ENCODE peak calls at places on chromosome 16, in eight cellular contexts. M is thoracic aorta; W is CD8-positive, alpha-beta memory T cell; V is tibial artery; I is GM12878; H is mesendoderm; S is kidney; A is right atrium auricular region. B is an unnamed sample.

GRCh38 chr16:8110572-8111514 is 479.5 kb downstream of the TMEM114 start:
- DNase-seq in M (no peak), W (no peak), V (no peak), I (no peak), H (no peak), S (no peak), A (no peak), B (no peak)

GRCh38 chr16:53087101-53087500 is 32.3 kb downstream of the CHD9 start:
- DNase-seq in M (no peak), W (no peak), V (no peak), I (no peak), H (peak; percentile 84), S (no peak), A (no peak), B (no peak)

GRCh38 chr16:8872967-8873865 is 4.4 kb upstream of the CARHSP1 start:
- DNase-seq in M (no peak), W (no peak), V (no peak), I (no peak), H (no peak), S (no peak), A (no peak), B (no peak)

GRCh38 chr16:85975421-85976100 is 76.6 kb downstream of the IRF8 start:
- DNase-seq in M (no peak), W (no peak), V (no peak), I (no peak), H (no peak), S (no peak), A (no peak), B (no peak)

GRCh38 chr16:30769379-30770089 is 7.4 kb downstream of the RNF40 start:
- DNase-seq in M (no peak), W (no peak), V (no peak), I (no peak), H (no peak), S (peak; percentile 75), A (no peak), B (peak; percentile 42)

GRCh38 chr16:6643083-6643686 is 689.5 kb upstream of the RBFOX1 start:
- DNase-seq in M (no peak), W (no peak), V (peak; percentile 55), I (peak; percentile 11), H (peak; percentile 59), S (no peak), A (peak; percentile 65), B (no peak)

GRCh38 chr16:31143889-31144148 is 6.0 kb downstream of the PRSS36 start:
- DNase-seq in M (no peak), W (no peak), V (no peak), I (no peak), H (no peak), S (no peak), A (no peak), B (no peak)

GRCh38 chr16:31334934-31335333 is 20.0 kb upstream of the ITGAX start:
- DNase-seq in M (no peak), W (no peak), V (no peak), I (no peak), H (no peak), S (peak; percentile 11), A (no peak), B (no peak)

GRCh38 chr16:86286991-86287640 is 223.2 kb upstream of the FOXF1 start:
- DNase-seq in M (no peak), W (no peak), V (no peak), I (no peak), H (peak; percentile 52), S (no peak), A (no peak), B (no peak)

GRCh38 chr16:56346131-56346890 is 79.0 kb downstream of the AMFR start:
- DNase-seq in M (no peak), W (no peak), V (no peak), I (no peak), H (no peak), S (peak; percentile 64), A (no peak), B (peak; percentile 36)

GRCh38 chr16:85629326-85629725 is 16.2 kb downstream of the GSE1 start:
- DNase-seq in M (no peak), W (no peak), V (no peak), I (no peak), H (no peak), S (no peak), A (no peak), B (no peak)

GRCh38 chr16:54932737-54933254 is 2.1 kb downstream of the IRX5 start:
- DNase-seq in M (no peak), W (no peak), V (no peak), I (no peak), H (peak; percentile 38), S (peak; percentile 72), A (no peak), B (peak; percentile 73)

GRCh38 chr16:1556254-1556653 is 22.8 kb downstream of the TMEM204 start:
- DNase-seq in M (no peak), W (no peak), V (no peak), I (no peak), H (no peak), S (peak; percentile 76), A (no peak), B (no peak)

GRCh38 chr16:81651758-81652718 is 127.1 kb upstream of the PLCG2 start:
- DNase-seq in M (no peak), W (no peak), V (no peak), I (no peak), H (no peak), S (no peak), A (no peak), B (no peak)

GRCh38 chr16:62041401-62041800 is 5.2 kb upstream of the CDH8 start:
- DNase-seq in M (no peak), W (no peak), V (no peak), I (no peak), H (peak; percentile 73), S (no peak), A (no peak), B (no peak)

GRCh38 chr16:1197237-1197866 is 27.7 kb downstream of the TPSG1 start:
- DNase-seq in M (no peak), W (no peak), V (no peak), I (no peak), H (no peak), S (no peak), A (no peak), B (no peak)

GRCh38 chr16:15606521-15607220 is 36.3 kb downstream of the MARF1 start:
- DNase-seq in M (no peak), W (no peak), V (no peak), I (no peak), H (no peak), S (no peak), A (no peak), B (no peak)

GRCh38 chr16:84497418-84497817 is 7.0 kb downstream of the MEAK7 start:
- DNase-seq in M (no peak), W (no peak), V (no peak), I (no peak), H (no peak), S (no peak), A (no peak), B (peak; percentile 30)

GRCh38 chr16:2663553-2664521 is 18.5 kb upstream of the KCTD5 start:
- DNase-seq in M (no peak), W (no peak), V (no peak), I (no peak), H (no peak), S (no peak), A (peak; percentile 60), B (no peak)

GRCh38 chr16:49608801-49609200 is 235.2 kb downstream of the C16orf78 start:
- DNase-seq in M (no peak), W (no peak), V (no peak), I (no peak), H (peak; percentile 78), S (no peak), A (peak; percentile 66), B (no peak)
- H3K4me1 ChIP-seq in M (no peaks in the 10 kb centered on the region), W (no peaks in the 10 kb centered on the region), V (peaks cover 5% of the 10 kb centered on the region), I (no peaks in the 10 kb centered on the region), H (peaks cover 3% of the 10 kb centered on the region), S (peaks cover 2% of the 10 kb centered on the region), A (no peaks in the 10 kb centered on the region), B (no peaks in the 10 kb centered on the region)

GRCh38 chr16:87949071-87949744 is 2.0 kb upstream of the BANP start:
- DNase-seq in M (no peak), W (no peak), V (peak; percentile 19), I (no peak), H (no peak), S (peak; percentile 55), A (no peak), B (no peak)

GRCh38 chr16:87948735-87949070 is 2.5 kb upstream of the BANP start:
- DNase-seq in M (no peak), W (no peak), V (no peak), I (no peak), H (no peak), S (peak; percentile 12), A (no peak), B (no peak)

GRCh38 chr16:87952751-87953150 is 1.5 kb downstream of the BANP start:
- DNase-seq in M (no peak), W (no peak), V (no peak), I (no peak), H (no peak), S (peak; percentile 48), A (no peak), B (no peak)

GRCh38 chr16:87951550-87952538 is 610 bp downstream of the BANP start:
- DNase-seq in M (no peak), W (no peak), V (no peak), I (no peak), H (peak; percentile 29), S (peak; percentile 87), A (no peak), B (no peak)

GRCh38 chr16:87950765-87951549 is at the start of gene BANP:
- DNase-seq in M (peak; percentile 90), W (peak; percentile 98), V (peak; percentile 98), I (peak; percentile 97), H (peak; percentile 100), S (peak; percentile 99), A (peak; percentile 98), B (peak; percentile 99)
- H3K4me1 ChIP-seq in M (peaks cover 15% of the 10 kb centered on the region), W (peaks cover 35% of the 10 kb centered on the region), V (no peaks in the 10 kb centered on the region), I (peaks cover 14% of the 10 kb centered on the region), H (no peaks in the 10 kb centered on the region), S (peaks cover 39% of the 10 kb centered on the region), A (peaks cover 45% of the 10 kb centered on the region), B (peaks cover 35% of the 10 kb centered on the region)

GRCh38 chr16:57822018-57822553 is 19.8 kb upstream of the KIFC3 start:
- DNase-seq in M (no peak), W (no peak), V (no peak), I (no peak), H (no peak), S (no peak), A (no peak), B (no peak)
- H3K4me1 ChIP-seq in M (no peaks in the 10 kb centered on the region), W (no peaks in the 10 kb centered on the region), V (no peaks in the 10 kb centered on the region), I (no peaks in the 10 kb centered on the region), H (peaks cover 3% of the 10 kb centered on the region), S (peaks cover 26% of the 10 kb centered on the region), A (peaks cover 13% of the 10 kb centered on the region), B (no peaks in the 10 kb centered on the region)

DNA sequence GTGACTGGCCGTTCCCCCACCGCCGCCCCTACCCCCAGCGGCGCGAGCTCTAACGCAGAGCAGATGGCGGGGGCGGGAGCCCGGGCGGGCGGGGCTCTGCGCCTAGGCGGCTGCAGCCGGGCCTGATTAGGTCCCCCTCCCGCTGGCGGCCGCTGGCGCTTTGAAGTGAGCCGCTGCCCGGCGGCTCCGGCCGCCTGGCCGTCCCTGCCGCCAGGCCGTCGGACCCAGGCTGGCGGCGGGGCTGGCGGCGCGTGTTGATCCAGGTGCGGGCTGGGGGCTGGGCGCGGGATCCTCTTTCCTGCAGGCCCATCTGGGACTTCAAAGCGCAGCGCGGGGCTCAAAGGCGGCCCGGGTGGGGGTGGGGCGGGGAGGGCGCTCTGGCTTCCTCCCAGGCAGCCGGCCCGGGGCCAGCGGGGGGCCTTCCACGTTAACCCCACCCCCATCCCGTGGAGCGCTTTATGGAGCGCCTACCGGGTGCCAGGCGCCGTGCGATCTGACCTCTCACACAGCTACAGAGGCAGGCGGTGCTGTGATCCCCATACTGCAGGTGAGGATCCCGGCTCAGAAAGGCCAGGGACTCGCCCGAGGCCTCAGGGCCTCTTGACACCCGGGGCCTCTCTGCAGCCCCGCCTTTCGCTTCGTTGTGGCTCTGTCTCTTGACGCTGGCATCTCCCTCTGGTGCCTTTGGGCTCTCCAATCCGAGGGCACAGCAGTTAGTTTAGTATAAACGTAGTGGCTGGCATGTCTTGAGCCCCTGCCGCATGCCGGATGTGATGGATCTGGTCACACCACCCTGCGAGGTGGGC is 80.0 kb upstream of the NKD1 start:
- DNase-seq in M (no peak), W (no peak), V (no peak), I (no peak), H (peak; percentile 79), S (no peak), A (no peak), B (peak; percentile 57)
- H3K4me1 ChIP-seq in M (no peaks in the 10 kb centered on the region), W (no peaks in the 10 kb centered on the region), V (no peaks in the 10 kb centered on the region), I (peaks cover 3% of the 10 kb centered on the region), H (peaks cover 3% of the 10 kb centered on the region), S (peaks cover 2% of the 10 kb centered on the region), A (peaks cover 8% of the 10 kb centered on the region), B (peaks cover 5% of the 10 kb centered on the region)